ENCODE peak calls at places on chromosomes 13 and 19, in six cellular contexts. One of them, this sample, is unnamed.

GRCh38 chr19:18972301-18972831 is 31.3 kb upstream of the HOMER3 start:
- DNase-seq in MCF 10A: no peak
- DNase-seq in CD8-positive, alpha-beta T cell: no peak
- DNase-seq in occipital lobe: no peak
- DNase-seq in Right ventricle myocardium superior: peak; percentile 50
- DNase-seq in WTC11: no peak
- DNase-seq in this sample: no peak

GRCh38 chr19:15445807-15446376 is 3.9 kb downstream of the WIZ start:
- DNase-seq in WTC11: no peak
- DNase-seq in MCF 10A: no peak
- DNase-seq in occipital lobe: no peak
- DNase-seq in Right ventricle myocardium superior: peak; percentile 79
- DNase-seq in CD8-positive, alpha-beta T cell: no peak
- DNase-seq in this sample: no peak

GRCh38 chr19:15431396-15432017 is 12.7 kb upstream of the AKAP8L start:
- DNase-seq in WTC11: no peak
- DNase-seq in occipital lobe: no peak
- DNase-seq in CD8-positive, alpha-beta T cell: no peak
- DNase-seq in MCF 10A: no peak
- DNase-seq in Right ventricle myocardium superior: no peak
- DNase-seq in this sample: no peak

GRCh38 chr13:99339736-99340392 is 32.7 kb upstream of the GPR183 start:
- DNase-seq in CD8-positive, alpha-beta T cell: peak; percentile 69
- DNase-seq in WTC11: no peak
- DNase-seq in MCF 10A: peak; percentile 78
- DNase-seq in Right ventricle myocardium superior: no peak
- DNase-seq in occipital lobe: no peak
- DNase-seq in this sample: no peak

GRCh38 chr13:79541426-79542049 is 60.6 kb downstream of the NDFIP2 start:
- DNase-seq in CD8-positive, alpha-beta T cell: no peak
- DNase-seq in MCF 10A: peak; percentile 66
- DNase-seq in WTC11: no peak
- DNase-seq in occipital lobe: no peak
- DNase-seq in Right ventricle myocardium superior: no peak
- DNase-seq in this sample: no peak

GRCh38 chr19:42577016-42577415 is 17.7 kb downstream of the CEACAM8 start:
- DNase-seq in WTC11: no peak
- DNase-seq in Right ventricle myocardium superior: no peak
- DNase-seq in CD8-positive, alpha-beta T cell: no peak
- DNase-seq in occipital lobe: no peak
- DNase-seq in MCF 10A: no peak
- DNase-seq in this sample: no peak

GRCh38 chr19:10290439-10290875 is 705 bp downstream of the ICAM5 start:
- DNase-seq in Right ventricle myocardium superior: no peak
- DNase-seq in WTC11: peak; percentile 59
- DNase-seq in CD8-positive, alpha-beta T cell: no peak
- DNase-seq in MCF 10A: peak; percentile 18
- DNase-seq in occipital lobe: no peak
- DNase-seq in this sample: no peak

GRCh38 chr19:12703056-12703455 is 6.6 kb upstream of the FBXW9 start:
- DNase-seq in occipital lobe: no peak
- DNase-seq in CD8-positive, alpha-beta T cell: no peak
- DNase-seq in MCF 10A: peak; percentile 37
- DNase-seq in WTC11: peak; percentile 88
- DNase-seq in Right ventricle myocardium superior: no peak
- DNase-seq in this sample: peak; percentile 84

GRCh38 chr13:33363328-33363727 is 77.8 kb upstream of the STARD13 start:
- DNase-seq in CD8-positive, alpha-beta T cell: no peak
- DNase-seq in occipital lobe: no peak
- DNase-seq in MCF 10A: no peak
- DNase-seq in WTC11: no peak
- DNase-seq in Right ventricle myocardium superior: peak; percentile 58
- DNase-seq in this sample: no peak

GRCh38 chr19:23283925-23284324 is 33.7 kb upstream of the ZNF724 start:
- DNase-seq in WTC11: peak; percentile 81
- DNase-seq in Right ventricle myocardium superior: no peak
- DNase-seq in occipital lobe: no peak
- DNase-seq in CD8-positive, alpha-beta T cell: peak; percentile 70
- DNase-seq in MCF 10A: peak; percentile 27
- DNase-seq in this sample: peak; percentile 64

GRCh38 chr19:47047272-47047930 is 1.0 kb downstream of the TMEM160 start:
- DNase-seq in WTC11: no peak
- DNase-seq in CD8-positive, alpha-beta T cell: no peak
- DNase-seq in MCF 10A: no peak
- DNase-seq in Right ventricle myocardium superior: no peak
- DNase-seq in occipital lobe: no peak
- DNase-seq in this sample: no peak

GRCh38 chr13:31675521-31675953 is 63.8 kb upstream of the RXFP2 start:
- DNase-seq in WTC11: no peak
- DNase-seq in occipital lobe: no peak
- DNase-seq in MCF 10A: peak; percentile 21
- DNase-seq in CD8-positive, alpha-beta T cell: no peak
- DNase-seq in Right ventricle myocardium superior: no peak
- DNase-seq in this sample: no peak

GRCh38 chr13:73778242-73778864 is 355.9 kb downstream of the KLF12 start:
- DNase-seq in occipital lobe: no peak
- DNase-seq in CD8-positive, alpha-beta T cell: no peak
- DNase-seq in MCF 10A: no peak
- DNase-seq in Right ventricle myocardium superior: no peak
- DNase-seq in WTC11: no peak
- DNase-seq in this sample: no peak

GRCh38 chr19:19230999-19231398 is 19.2 kb downstream of the NCAN start:
- DNase-seq in MCF 10A: no peak
- DNase-seq in CD8-positive, alpha-beta T cell: no peak
- DNase-seq in WTC11: no peak
- DNase-seq in occipital lobe: no peak
- DNase-seq in Right ventricle myocardium superior: no peak
- DNase-seq in this sample: no peak

GRCh38 chr19:56566904-56567273 is 379 bp upstream of the ZNF470 start:
- DNase-seq in Right ventricle myocardium superior: peak; percentile 78
- DNase-seq in CD8-positive, alpha-beta T cell: peak; percentile 36
- DNase-seq in WTC11: peak; percentile 44
- DNase-seq in MCF 10A: no peak
- DNase-seq in occipital lobe: peak; percentile 50
- DNase-seq in this sample: no peak

GRCh38 chr13:74009100-74009668 is 125.0 kb downstream of the KLF12 start:
- DNase-seq in Right ventricle myocardium superior: no peak
- DNase-seq in MCF 10A: no peak
- DNase-seq in CD8-positive, alpha-beta T cell: no peak
- DNase-seq in WTC11: no peak
- DNase-seq in occipital lobe: no peak
- DNase-seq in this sample: no peak

GRCh38 chr13:98509271-98510155 is 67.4 kb downstream of the STK24 start:
- DNase-seq in CD8-positive, alpha-beta T cell: peak; percentile 33
- DNase-seq in Right ventricle myocardium superior: peak; percentile 82
- DNase-seq in WTC11: no peak
- DNase-seq in MCF 10A: peak; percentile 87
- DNase-seq in occipital lobe: peak; percentile 18
- DNase-seq in this sample: peak; percentile 70

GRCh38 chr13:27264181-27264580 is 6.4 kb upstream of the RASL11A start:
- DNase-seq in MCF 10A: no peak
- DNase-seq in occipital lobe: peak; percentile 18
- DNase-seq in WTC11: no peak
- DNase-seq in CD8-positive, alpha-beta T cell: no peak
- DNase-seq in Right ventricle myocardium superior: no peak
- DNase-seq in this sample: no peak